ENCODE peak calls at places on chromosomes 16 and 17, in eight cellular contexts. X is uterus, L is right atrium auricular region, A is psoas muscle, Y is HCT116, D is heart right ventricle, C is cardiac muscle cell, P is IMR-90. V is an unnamed sample.

GRCh38 chr17:62792122-62792800 is 15.9 kb downstream of the MARCHF10 start:
- DNase-seq in C (no peak), Y (peak), X (no peak), D (no peak), A (no peak), P (peak), L (no peak), V (no peak)

GRCh38 chr16:23134274-23134673 is 15.0 kb downstream of the USP31 start:
- DNase-seq in C (no peak), A (no peak), X (peak), Y (no peak), D (peak), L (no peak), P (no peak), V (no peak)

GRCh38 chr17:68456529-68457167 is 648 bp downstream of the WIPI1 start:
- DNase-seq in C (peak), P (peak), Y (peak), L (peak), A (peak), X (peak), D (peak), V (peak)

GRCh38 chr16:83725313-83725712 is 82.5 kb upstream of the HSBP1 start:
- DNase-seq in C (no peak), D (no peak), L (no peak), A (no peak), X (no peak), Y (no peak), P (no peak), V (no peak)

GRCh38 chr16:28298511-28298878 is 6.2 kb downstream of the SBK1 start:
- DNase-seq in P (no peak), D (no peak), X (no peak), A (no peak), Y (no peak), L (no peak), C (peak), V (no peak)

GRCh38 chr16:84175351-84176081 is 11.3 kb downstream of the TAF1C start:
- DNase-seq in C (peak), A (peak), D (no peak), X (peak), P (peak), L (no peak), Y (no peak), V (peak)

GRCh38 chr17:17626840-17627239 is 35.3 kb upstream of the PEMT start:
- DNase-seq in A (no peak), D (no peak), C (no peak), L (no peak), P (no peak), Y (no peak), X (no peak), V (no peak)

GRCh38 chr16:30775381-30776099 is 11.5 kb downstream of the ZNF629 start:
- DNase-seq in X (peak), Y (peak), C (peak), P (peak), L (peak), A (peak), D (peak), V (peak)

GRCh38 chr17:47239663-47240374 is 13.8 kb upstream of the ITGB3 start:
- DNase-seq in P (peak), L (peak), A (peak), C (peak), X (peak), D (peak), Y (peak), V (peak)

GRCh38 chr16:83995756-83996155 is 27.7 kb downstream of the NECAB2 start:
- DNase-seq in X (no peak), D (peak), P (peak), C (peak), L (no peak), A (no peak), Y (peak), V (no peak)

GRCh38 chr16:81237282-81237681 is 1.2 kb upstream of the BCO1 start:
- DNase-seq in Y (no peak), L (peak), A (peak), P (no peak), X (peak), D (peak), C (no peak), V (no peak)

GRCh38 chr17:68228817-68229570 is 18.8 kb upstream of the AMZ2 start:
- DNase-seq in A (no peak), P (no peak), C (no peak), D (no peak), L (no peak), X (no peak), Y (no peak), V (no peak)

GRCh38 chr16:77273-77806 is 685 bp upstream of the MPG start:
- DNase-seq in D (peak), P (peak), Y (no peak), X (peak), A (peak), C (peak), L (no peak), V (peak)

GRCh38 chr17:55210292-55210691 is 54.5 kb upstream of the HLF start:
- DNase-seq in A (no peak), C (no peak), P (no peak), X (no peak), L (no peak), Y (no peak), D (no peak), V (no peak)

GRCh38 chr17:48561894-48562810 is 16.0 kb downstream of the HOXB4 start:
- DNase-seq in P (peak), L (no peak), A (no peak), Y (no peak), D (no peak), X (no peak), C (no peak), V (no peak)

GRCh38 chr16:73527191-73527590 is 479.3 kb upstream of the ZFHX3 start:
- DNase-seq in L (no peak), Y (no peak), P (peak), X (no peak), D (no peak), A (no peak), C (no peak), V (no peak)

GRCh38 chr17:38584350-38584925 is 21.3 kb downstream of the SRCIN1 start:
- DNase-seq in D (no peak), X (peak), L (peak), P (peak), C (peak), A (peak), Y (no peak), V (peak)

GRCh38 chr17:73323622-73324455 is 12.0 kb upstream of the CDC42EP4 start:
- DNase-seq in C (no peak), P (peak), Y (no peak), L (no peak), A (peak), D (no peak), X (peak), V (no peak)

GRCh38 chr17:82101301-82101715 is 3.3 kb upstream of the FASN start:
- DNase-seq in X (peak), L (no peak), C (no peak), P (no peak), D (no peak), Y (no peak), A (peak), V (no peak)
- H3K27ac ChIP-seq in X (no peak), L (peak), C (peak), P (no peak), D (no peak), Y (peak), A (peak), V (peak)

DNA sequence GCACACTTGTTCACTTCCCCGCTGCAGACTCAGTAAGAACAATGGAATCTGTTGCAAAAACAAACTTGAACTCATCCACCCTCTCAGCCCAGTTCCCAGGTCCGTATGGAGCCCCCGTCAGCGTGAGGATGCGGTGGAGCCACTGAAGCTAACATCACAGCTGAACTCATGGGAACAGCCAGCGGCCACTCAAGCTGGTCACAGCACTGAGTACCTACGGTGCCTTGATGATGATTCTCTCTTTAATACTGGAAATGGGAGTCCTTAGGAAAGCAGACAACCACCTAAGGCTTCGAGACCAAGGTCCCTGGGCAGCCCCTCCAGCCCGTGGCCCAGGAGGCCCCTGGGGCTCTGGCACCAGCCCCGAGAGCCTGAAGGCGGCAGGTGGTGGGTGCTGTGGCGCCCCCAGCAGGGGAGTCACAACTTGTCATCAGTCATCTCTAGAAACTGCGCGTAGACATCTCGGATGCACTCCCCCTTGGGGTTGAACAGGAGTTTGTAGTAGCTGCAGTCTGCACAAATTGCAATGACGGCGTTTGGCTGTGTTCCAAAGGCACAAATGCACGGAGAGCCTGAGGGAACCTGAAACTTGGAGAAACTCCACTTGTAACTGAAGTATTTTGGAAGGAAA is 31.0 kb upstream of the RHOT1 start:
- DNase-seq in L (no peak), Y (no peak), D (peak), C (peak), A (peak), P (peak), X (peak), V (no peak)
- TF ChIP-seq CTCF in L (peak), Y (peak), D (peak), C (peak), A (no peak), P (peak), X (no peak), V (peak)

DNA sequence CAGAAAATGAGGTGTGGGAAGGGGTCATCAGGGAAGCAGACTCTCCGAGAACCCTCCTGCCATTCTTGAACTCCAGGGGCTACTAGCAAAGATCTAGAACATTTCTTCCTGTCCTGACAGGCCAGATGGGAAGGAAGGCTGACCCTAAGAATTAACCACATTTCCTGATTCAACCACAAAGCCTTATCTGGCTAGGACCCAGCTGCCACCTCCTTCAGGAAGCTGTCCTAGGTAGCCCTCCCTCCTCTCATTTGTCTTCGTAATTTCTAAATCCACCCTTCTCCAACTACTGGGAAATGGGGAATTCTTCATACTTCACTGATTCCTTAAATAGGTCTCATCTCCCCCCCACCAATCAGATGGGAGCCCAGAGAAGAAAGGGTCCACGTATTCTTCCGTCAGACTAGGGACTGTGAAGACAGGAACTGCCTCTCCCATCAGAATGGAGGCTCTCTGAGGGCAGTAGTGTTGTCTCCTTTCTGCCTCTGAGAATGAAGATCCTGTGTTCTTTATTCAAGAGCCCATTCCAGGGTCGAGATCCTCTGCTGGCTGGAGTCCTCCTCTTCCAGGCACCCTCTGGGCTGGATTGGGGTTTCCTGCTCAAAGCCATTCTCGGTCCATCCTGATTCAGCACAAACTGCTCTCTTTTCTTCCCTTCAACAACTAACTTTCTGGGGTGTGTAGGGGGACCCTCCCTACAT is 2.1 kb downstream of the SAMD14 start:
- DNase-seq in X (no peak), A (no peak), L (no peak), C (no peak), P (peak), Y (no peak), D (no peak), V (no peak)
- H3K27ac ChIP-seq in X (no peak), A (no peak), L (no peak), C (no peak), P (no peak), Y (no peak), D (no peak), V (peak)

DNA sequence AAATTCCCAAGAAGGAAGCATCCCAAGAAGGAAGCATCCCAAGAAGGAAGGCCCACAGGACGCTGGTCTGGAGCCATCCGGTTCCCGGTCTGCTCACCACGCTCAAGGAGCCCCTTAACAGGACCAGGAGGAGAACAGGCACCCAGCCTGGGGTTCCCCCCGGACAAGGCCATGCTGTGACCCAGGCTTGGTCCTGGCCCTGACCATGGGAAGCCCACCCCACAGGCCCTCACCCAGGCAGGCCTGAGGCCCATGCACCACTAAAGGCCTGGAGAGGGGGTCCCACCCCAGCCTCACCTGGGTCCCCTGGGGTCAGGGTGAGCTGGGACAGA is 340 bp upstream of the ENPP7 start:
- DNase-seq in D (no peak), Y (no peak), L (no peak), A (no peak), C (no peak), X (no peak), P (no peak), V (no peak)
- TF ChIP-seq CTCF in D (no peak), Y (no peak), L (no peak), A (no peak), C (no peak), X (no peak), P (no peak), V (no peak)

GRCh38 chr17:70314096-70314495 is 144.8 kb downstream of the KCNJ2 start:
- DNase-seq in L (no peak), X (no peak), A (no peak), Y (no peak), P (peak), D (no peak), C (no peak), V (no peak)
- H3K27ac ChIP-seq in L (no peak), X (no peak), A (no peak), Y (no peak), P (peak), D (no peak), C (no peak), V (no peak)

GRCh38 chr16:82621796-82622195 is 5.0 kb upstream of the CDH13 start:
- DNase-seq in D (no peak), X (no peak), L (no peak), A (no peak), P (no peak), Y (no peak), C (no peak), V (no peak)
- TF ChIP-seq CTCF in D (peak), X (no peak), L (peak), A (no peak), P (peak), Y (peak), C (peak), V (no peak)

DNA sequence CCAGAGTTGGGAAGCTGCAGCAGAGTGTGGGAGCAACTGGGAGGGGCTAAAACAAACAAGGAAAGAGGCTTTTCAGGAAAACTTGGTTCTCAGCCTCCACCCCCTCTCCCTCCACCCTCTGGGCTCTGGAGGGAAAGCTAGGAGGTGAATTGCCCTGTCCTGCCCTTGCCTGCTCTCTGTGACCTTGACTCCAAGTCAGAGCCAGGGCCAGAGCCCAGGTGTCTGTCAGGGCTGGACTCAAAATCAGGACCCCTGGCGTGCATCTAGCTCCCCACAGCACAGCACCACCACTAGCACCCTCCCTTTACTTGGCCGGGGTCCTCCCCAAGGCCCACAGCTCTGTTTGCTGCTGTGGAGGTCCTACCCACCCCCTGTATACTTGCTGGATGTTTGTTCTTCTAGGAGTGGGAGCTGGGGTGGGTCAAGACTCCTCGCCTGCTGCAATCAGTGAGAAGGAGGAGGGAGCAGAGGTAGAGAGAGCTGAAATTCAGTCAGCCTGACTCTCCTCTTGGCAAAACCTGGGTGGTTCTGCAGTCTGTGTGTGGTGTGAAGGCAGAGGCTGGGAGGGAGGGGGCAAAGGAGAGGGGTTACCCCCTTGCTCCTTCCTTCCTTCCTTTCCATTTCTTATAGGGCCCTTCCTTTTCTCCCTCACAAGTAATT is 2.8 kb upstream of the NR1D1 start:
- DNase-seq in Y (no peak), A (no peak), D (peak), L (no peak), P (no peak), C (no peak), X (peak), V (no peak)
- H3K27ac ChIP-seq in Y (no peak), A (peak), D (peak), L (peak), P (no peak), C (peak), X (peak), V (peak)

GRCh38 chr17:77407321-77408277 is 266.8 kb downstream of the SEC14L1 start:
- DNase-seq in A (no peak), C (no peak), D (no peak), Y (no peak), L (no peak), P (no peak), X (peak), V (no peak)
- TF ChIP-seq CTCF in A (no peak), C (no peak), D (no peak), Y (no peak), L (no peak), P (no peak), X (no peak), V (no peak)

GRCh38 chr17:27573971-27574525 is 56.9 kb upstream of the LGALS9 start:
- DNase-seq in D (no peak), C (peak), X (no peak), L (no peak), Y (no peak), P (peak), A (no peak), V (no peak)
- H3K27ac ChIP-seq in D (no peak), C (peak), X (no peak), L (no peak), Y (no peak), P (peak), A (peak), V (no peak)

V was measured in RWPE1.